ENCODE peak calls at places on chromosome 15, in nine cellular contexts. One of them, this sample, is unnamed.

GRCh38 chr15:52706091-52706490 is 26.9 kb upstream of the ATOSA start:
- DNase-seq in HFF-Myc: no peak
- DNase-seq in LoVo: no peak
- DNase-seq in IMR-90: no peak
- DNase-seq in foreskin fibroblast: peak
- DNase-seq in heart right ventricle: no peak
- DNase-seq in stimulated activated CD4-positive, alpha-beta T cell treated with anti-CD3 and anti-CD28 coated beads, Interleukin-2, amount 100 ng/mL, for 48 hours: no peak
- DNase-seq in RPMI7951: no peak
- DNase-seq in naive thymus-derived CD8-positive, alpha-beta T cell: no peak
- DNase-seq in this sample: no peak

GRCh38 chr15:67370206-67370954 is 115.8 kb downstream of the IQCH start:
- DNase-seq in LoVo: no peak
- DNase-seq in HFF-Myc: no peak
- DNase-seq in stimulated activated CD4-positive, alpha-beta T cell treated with anti-CD3 and anti-CD28 coated beads, Interleukin-2, amount 100 ng/mL, for 48 hours: no peak
- DNase-seq in RPMI7951: no peak
- DNase-seq in foreskin fibroblast: no peak
- DNase-seq in heart right ventricle: no peak
- DNase-seq in naive thymus-derived CD8-positive, alpha-beta T cell: no peak
- DNase-seq in IMR-90: no peak
- DNase-seq in this sample: no peak

GRCh38 chr15:36234743-36235142 is 344.7 kb upstream of the CDIN1 start:
- DNase-seq in HFF-Myc: no peak
- DNase-seq in IMR-90: no peak
- DNase-seq in LoVo: no peak
- DNase-seq in stimulated activated CD4-positive, alpha-beta T cell treated with anti-CD3 and anti-CD28 coated beads, Interleukin-2, amount 100 ng/mL, for 48 hours: no peak
- DNase-seq in heart right ventricle: no peak
- DNase-seq in foreskin fibroblast: no peak
- DNase-seq in RPMI7951: no peak
- DNase-seq in naive thymus-derived CD8-positive, alpha-beta T cell: no peak
- DNase-seq in this sample: no peak

GRCh38 chr15:36156855-36157521 is 422.4 kb upstream of the CDIN1 start:
- DNase-seq in heart right ventricle: no peak
- DNase-seq in RPMI7951: peak
- DNase-seq in LoVo: no peak
- DNase-seq in naive thymus-derived CD8-positive, alpha-beta T cell: no peak
- DNase-seq in stimulated activated CD4-positive, alpha-beta T cell treated with anti-CD3 and anti-CD28 coated beads, Interleukin-2, amount 100 ng/mL, for 48 hours: no peak
- DNase-seq in foreskin fibroblast: peak
- DNase-seq in HFF-Myc: no peak
- DNase-seq in IMR-90: peak
- DNase-seq in this sample: peak

GRCh38 chr15:87777054-87777498 is 479.5 kb downstream of the NTRK3 start:
- DNase-seq in IMR-90: peak
- DNase-seq in RPMI7951: peak
- DNase-seq in LoVo: no peak
- DNase-seq in stimulated activated CD4-positive, alpha-beta T cell treated with anti-CD3 and anti-CD28 coated beads, Interleukin-2, amount 100 ng/mL, for 48 hours: no peak
- DNase-seq in HFF-Myc: peak
- DNase-seq in foreskin fibroblast: peak
- DNase-seq in heart right ventricle: peak
- DNase-seq in naive thymus-derived CD8-positive, alpha-beta T cell: no peak
- DNase-seq in this sample: no peak

GRCh38 chr15:78750566-78750965 is 60.7 kb downstream of the ADAMTS7 start:
- DNase-seq in LoVo: no peak
- DNase-seq in heart right ventricle: no peak
- DNase-seq in naive thymus-derived CD8-positive, alpha-beta T cell: no peak
- DNase-seq in stimulated activated CD4-positive, alpha-beta T cell treated with anti-CD3 and anti-CD28 coated beads, Interleukin-2, amount 100 ng/mL, for 48 hours: no peak
- DNase-seq in HFF-Myc: no peak
- DNase-seq in IMR-90: no peak
- DNase-seq in foreskin fibroblast: no peak
- DNase-seq in RPMI7951: no peak
- DNase-seq in this sample: no peak

GRCh38 chr15:71440479-71441071 is 325.3 kb downstream of the THSD4 start:
- DNase-seq in IMR-90: peak
- DNase-seq in foreskin fibroblast: peak
- DNase-seq in heart right ventricle: no peak
- DNase-seq in naive thymus-derived CD8-positive, alpha-beta T cell: no peak
- DNase-seq in LoVo: peak
- DNase-seq in RPMI7951: peak
- DNase-seq in HFF-Myc: peak
- DNase-seq in stimulated activated CD4-positive, alpha-beta T cell treated with anti-CD3 and anti-CD28 coated beads, Interleukin-2, amount 100 ng/mL, for 48 hours: no peak
- DNase-seq in this sample: peak

GRCh38 chr15:98889930-98890695 is 117.5 kb downstream of the PGPEP1L start:
- DNase-seq in foreskin fibroblast: peak
- DNase-seq in IMR-90: peak
- DNase-seq in heart right ventricle: no peak
- DNase-seq in LoVo: peak
- DNase-seq in RPMI7951: peak
- DNase-seq in stimulated activated CD4-positive, alpha-beta T cell treated with anti-CD3 and anti-CD28 coated beads, Interleukin-2, amount 100 ng/mL, for 48 hours: no peak
- DNase-seq in HFF-Myc: peak
- DNase-seq in naive thymus-derived CD8-positive, alpha-beta T cell: no peak
- DNase-seq in this sample: no peak

GRCh38 chr15:77066961-77067690 is 3.8 kb downstream of the TSPAN3 start:
- DNase-seq in RPMI7951: no peak
- DNase-seq in IMR-90: peak
- DNase-seq in HFF-Myc: no peak
- DNase-seq in stimulated activated CD4-positive, alpha-beta T cell treated with anti-CD3 and anti-CD28 coated beads, Interleukin-2, amount 100 ng/mL, for 48 hours: no peak
- DNase-seq in heart right ventricle: no peak
- DNase-seq in naive thymus-derived CD8-positive, alpha-beta T cell: no peak
- DNase-seq in LoVo: peak
- DNase-seq in foreskin fibroblast: no peak
- DNase-seq in this sample: no peak

GRCh38 chr15:75694241-75695182 is 18.1 kb downstream of the CSPG4 start:
- DNase-seq in foreskin fibroblast: peak
- DNase-seq in heart right ventricle: peak
- DNase-seq in naive thymus-derived CD8-positive, alpha-beta T cell: no peak
- DNase-seq in RPMI7951: peak
- DNase-seq in HFF-Myc: peak
- DNase-seq in LoVo: no peak
- DNase-seq in IMR-90: peak
- DNase-seq in stimulated activated CD4-positive, alpha-beta T cell treated with anti-CD3 and anti-CD28 coated beads, Interleukin-2, amount 100 ng/mL, for 48 hours: no peak
- DNase-seq in this sample: peak

GRCh38 chr15:100959066-100960050 is 40.2 kb downstream of the LRRK1 start:
- DNase-seq in RPMI7951: peak
- DNase-seq in HFF-Myc: no peak
- DNase-seq in naive thymus-derived CD8-positive, alpha-beta T cell: no peak
- DNase-seq in LoVo: no peak
- DNase-seq in heart right ventricle: no peak
- DNase-seq in foreskin fibroblast: no peak
- DNase-seq in stimulated activated CD4-positive, alpha-beta T cell treated with anti-CD3 and anti-CD28 coated beads, Interleukin-2, amount 100 ng/mL, for 48 hours: no peak
- DNase-seq in IMR-90: no peak
- DNase-seq in this sample: no peak

GRCh38 chr15:101578443-101578894 is 73.7 kb downstream of the TM2D3 start:
- DNase-seq in HFF-Myc: no peak
- DNase-seq in LoVo: no peak
- DNase-seq in stimulated activated CD4-positive, alpha-beta T cell treated with anti-CD3 and anti-CD28 coated beads, Interleukin-2, amount 100 ng/mL, for 48 hours: no peak
- DNase-seq in RPMI7951: peak
- DNase-seq in naive thymus-derived CD8-positive, alpha-beta T cell: no peak
- DNase-seq in IMR-90: no peak
- DNase-seq in foreskin fibroblast: no peak
- DNase-seq in heart right ventricle: no peak
- DNase-seq in this sample: no peak

GRCh38 chr15:76150508-76150907 is 90.7 kb downstream of the TMEM266 start:
- DNase-seq in stimulated activated CD4-positive, alpha-beta T cell treated with anti-CD3 and anti-CD28 coated beads, Interleukin-2, amount 100 ng/mL, for 48 hours: no peak
- DNase-seq in heart right ventricle: no peak
- DNase-seq in naive thymus-derived CD8-positive, alpha-beta T cell: no peak
- DNase-seq in RPMI7951: no peak
- DNase-seq in LoVo: no peak
- DNase-seq in foreskin fibroblast: no peak
- DNase-seq in IMR-90: no peak
- DNase-seq in HFF-Myc: no peak
- DNase-seq in this sample: no peak

GRCh38 chr15:60374628-60375081 is 23.1 kb downstream of the ANXA2 start:
- DNase-seq in IMR-90: peak
- DNase-seq in HFF-Myc: peak
- DNase-seq in LoVo: peak
- DNase-seq in naive thymus-derived CD8-positive, alpha-beta T cell: no peak
- DNase-seq in heart right ventricle: no peak
- DNase-seq in RPMI7951: peak
- DNase-seq in stimulated activated CD4-positive, alpha-beta T cell treated with anti-CD3 and anti-CD28 coated beads, Interleukin-2, amount 100 ng/mL, for 48 hours: no peak
- DNase-seq in foreskin fibroblast: peak
- DNase-seq in this sample: peak

GRCh38 chr15:100981086-100981485 is 61.9 kb downstream of the LRRK1 start:
- DNase-seq in foreskin fibroblast: no peak
- DNase-seq in IMR-90: no peak
- DNase-seq in stimulated activated CD4-positive, alpha-beta T cell treated with anti-CD3 and anti-CD28 coated beads, Interleukin-2, amount 100 ng/mL, for 48 hours: no peak
- DNase-seq in RPMI7951: no peak
- DNase-seq in naive thymus-derived CD8-positive, alpha-beta T cell: no peak
- DNase-seq in heart right ventricle: no peak
- DNase-seq in LoVo: no peak
- DNase-seq in HFF-Myc: no peak
- DNase-seq in this sample: no peak

GRCh38 chr15:59437777-59438574 is at the start of gene FAM81A:
- DNase-seq in HFF-Myc: peak
- DNase-seq in heart right ventricle: peak
- DNase-seq in RPMI7951: peak
- DNase-seq in stimulated activated CD4-positive, alpha-beta T cell treated with anti-CD3 and anti-CD28 coated beads, Interleukin-2, amount 100 ng/mL, for 48 hours: peak
- DNase-seq in naive thymus-derived CD8-positive, alpha-beta T cell: no peak
- DNase-seq in LoVo: peak
- DNase-seq in foreskin fibroblast: peak
- DNase-seq in IMR-90: peak
- DNase-seq in this sample: peak

This sample was measured in fibroblast of the conjunctiva.